ENCODE peak calls at places on chromosomes 16 and 17, in eight cellular contexts. A is stimulated activated CD4-positive, alpha-beta T cell treated with anti-CD3 and anti-CD28 coated beads, Interleukin-2, amount 100 ng/mL, for 24 hours; S is T-helper 1 cell; G is cardiac septum; C is GM03348; D is AG04450; W is T-helper 17 cell; I is CD8-positive, alpha-beta memory T cell. Z is an unnamed sample.

GRCh38 chr16:79658301-79659001 is 57.9 kb upstream of the MAF start:
- DNase-seq in D (peak; percentile 26), I (no peak), W (no peak), G (no peak), C (peak; percentile 17), S (no peak), A (no peak), Z (peak; percentile 82)

GRCh38 chr17:38861399-38861843 is 7.9 kb upstream of the RPL23 start:
- DNase-seq in S (no peak), G (no peak), I (no peak), A (peak; percentile 43), D (no peak), W (no peak), C (no peak), Z (peak; percentile 76)

GRCh38 chr16:7458144-7458543 is 125.5 kb downstream of the RBFOX1 start:
- DNase-seq in D (no peak), A (no peak), I (no peak), S (no peak), C (no peak), G (no peak), W (no peak), Z (no peak)

GRCh38 chr17:2174471-2175293 is 119.8 kb downstream of the HIC1 start:
- DNase-seq in S (no peak), D (peak; percentile 98), C (peak; percentile 67), I (no peak), A (no peak), W (no peak), G (peak; percentile 84), Z (no peak)

GRCh38 chr17:49361129-49361901 is 735 bp downstream of the ZNF652 start:
- DNase-seq in S (peak; percentile 79), C (peak; percentile 44), I (peak; percentile 95), A (peak; percentile 63), W (peak; percentile 84), G (peak; percentile 82), D (no peak), Z (peak; percentile 89)

GRCh38 chr16:85037721-85038120 is 10.1 kb downstream of the KIAA0513 start:
- DNase-seq in I (no peak), G (no peak), D (no peak), A (no peak), S (no peak), C (no peak), W (no peak), Z (no peak)

GRCh38 chr17:61534414-61534813 is 56.6 kb downstream of the NACA2 start:
- DNase-seq in I (no peak), W (no peak), C (no peak), D (no peak), S (no peak), G (no peak), A (no peak), Z (no peak)

GRCh38 chr16:81376880-81377279 is 62.1 kb downstream of the GAN start:
- DNase-seq in D (no peak), W (no peak), C (no peak), A (peak; percentile 31), I (no peak), S (no peak), G (no peak), Z (no peak)

GRCh38 chr17:39098474-39099090 is 52.9 kb downstream of the PLXDC1 start:
- DNase-seq in C (no peak), I (no peak), A (no peak), W (no peak), S (no peak), D (no peak), G (no peak), Z (peak; percentile 78)

GRCh38 chr16:12147681-12148479 is 171.3 kb downstream of the SNX29 start:
- DNase-seq in S (no peak), C (no peak), W (no peak), D (no peak), G (no peak), A (no peak), I (peak; percentile 51), Z (no peak)

GRCh38 chr17:19410875-19411291 is at the start of gene RNF112:
- DNase-seq in I (no peak), D (no peak), S (no peak), A (no peak), C (peak; percentile 84), W (no peak), G (peak; percentile 70), Z (peak; percentile 94)

GRCh38 chr16:23537390-23537789 is 19.8 kb downstream of the EARS2 start:
- DNase-seq in A (no peak), I (no peak), S (no peak), W (no peak), D (no peak), C (no peak), G (no peak), Z (no peak)

GRCh38 chr17:17750881-17751280 is 69.6 kb downstream of the RAI1 start:
- DNase-seq in A (peak; percentile 25), C (no peak), I (peak; percentile 65), D (no peak), W (no peak), S (no peak), G (no peak), Z (peak; percentile 77)

GRCh38 chr17:16415031-16415924 is at the start of gene TRPV2:
- DNase-seq in W (no peak), A (peak; percentile 53), I (peak; percentile 57), S (no peak), D (no peak), C (peak; percentile 33), G (no peak), Z (peak; percentile 70)

GRCh38 chr16:29664133-29664912 is 1.3 kb downstream of the SPN start:
- DNase-seq in D (no peak), C (no peak), I (peak; percentile 65), G (peak; percentile 82), W (peak; percentile 25), A (peak; percentile 61), S (peak; percentile 31), Z (peak; percentile 49)

GRCh38 chr16:85231959-85232358 is 119.7 kb upstream of the CIBAR2 start:
- DNase-seq in S (no peak), D (no peak), C (peak; percentile 75), W (no peak), A (no peak), G (no peak), I (no peak), Z (peak; percentile 98)

GRCh38 chr16:86452451-86452850 is 57.9 kb upstream of the FOXF1 start:
- DNase-seq in S (no peak), W (no peak), C (peak; percentile 31), I (no peak), G (no peak), D (no peak), A (no peak), Z (no peak)

GRCh38 chr17:80119839-80120238 is 18.5 kb downstream of the GAA start:
- DNase-seq in A (no peak), G (peak; percentile 19), S (no peak), C (no peak), I (no peak), D (no peak), W (no peak), Z (peak; percentile 44)

GRCh38 chr17:8143581-8144400 is 8.4 kb downstream of the PER1 start:
- DNase-seq in A (no peak), S (peak; percentile 13), G (no peak), I (peak; percentile 30), D (no peak), W (no peak), C (no peak), Z (peak; percentile 43)

GRCh38 chr16:11423315-11424117 is 78.3 kb downstream of the RMI2 start:
- DNase-seq in W (no peak), S (no peak), G (no peak), A (no peak), I (no peak), D (no peak), C (no peak), Z (peak; percentile 58)

GRCh38 chr16:76293980-76294690 is 16.9 kb downstream of the CNTNAP4 start:
- DNase-seq in I (no peak), G (no peak), S (no peak), A (no peak), C (no peak), W (no peak), D (no peak), Z (no peak)

GRCh38 chr16:85455534-85455933 is 157.6 kb upstream of the GSE1 start:
- DNase-seq in S (no peak), C (no peak), I (no peak), D (no peak), G (no peak), A (no peak), W (no peak), Z (no peak)

GRCh38 chr16:67865318-67865717 is 7.5 kb upstream of the EDC4 start:
- DNase-seq in S (no peak), D (no peak), A (no peak), I (no peak), C (peak; percentile 38), W (no peak), G (no peak), Z (peak; percentile 89)

GRCh38 chr17:35046740-35047283 is 16.7 kb downstream of the RFFL start:
- DNase-seq in S (peak; percentile 32), W (peak; percentile 32), D (no peak), A (peak; percentile 41), I (peak; percentile 73), G (no peak), C (peak; percentile 44), Z (peak; percentile 59)

GRCh38 chr17:57721967-57722703 is 23.0 kb downstream of the CCDC182 start:
- DNase-seq in S (no peak), D (no peak), C (no peak), A (no peak), W (no peak), G (no peak), I (no peak), Z (no peak)

GRCh38 chr16:10338426-10338825 is 47.4 kb upstream of the ATF7IP2 start:
- DNase-seq in A (no peak), G (no peak), I (no peak), C (no peak), S (no peak), W (no peak), D (no peak), Z (no peak)

GRCh38 chr17:61152898-61153297 is 246.7 kb upstream of the TBX2 start:
- DNase-seq in C (no peak), S (no peak), A (no peak), D (no peak), G (no peak), I (no peak), W (no peak), Z (no peak)

GRCh38 chr17:41975099-41976083 is 8.8 kb downstream of the CNP start:
- DNase-seq in S (no peak), G (no peak), A (no peak), W (no peak), I (no peak), C (peak; percentile 75), D (no peak), Z (peak; percentile 94)

GRCh38 chr17:39643271-39643670 is 6.3 kb downstream of the STARD3 start:
- DNase-seq in I (no peak), W (no peak), A (no peak), S (no peak), G (no peak), D (no peak), C (peak; percentile 57), Z (no peak)

GRCh38 chr16:71954699-71955195 is 45.5 kb downstream of the PKD1L3 start:
- DNase-seq in S (no peak), A (no peak), W (no peak), G (no peak), C (no peak), D (no peak), I (no peak), Z (no peak)

GRCh38 chr16:54812229-54812628 is 118.4 kb upstream of the IRX5 start:
- DNase-seq in I (no peak), D (no peak), W (no peak), G (no peak), A (no peak), S (no peak), C (peak; percentile 24), Z (no peak)

Z was measured in osteoblast.